ENCODE peak calls at places on chromosomes 11 and 22, in five cellular contexts. W is Peyer's patch, Q is fibroblast of mammary gland, M is endothelial cell, Z is AG09309. K is an unnamed sample.

GRCh38 chr11:130156108-130157022 is 3.2 kb upstream of the ST14 start:
- DNase-seq in W (no peak), Q (peak), M (no peak), Z (no peak), K (no peak)

GRCh38 chr11:72776844-72777754 is 16.7 kb downstream of the STARD10 start:
- DNase-seq in W (no peak), Q (no peak), M (no peak), Z (no peak), K (no peak)

GRCh38 chr22:43442386-43443060 is 30.7 kb downstream of the MPPED1 start:
- DNase-seq in W (no peak), Q (no peak), M (no peak), Z (no peak), K (no peak)

GRCh38 chr22:20430641-20431519 is 6.7 kb downstream of the SCARF2 start:
- DNase-seq in W (peak), Q (no peak), M (peak), Z (no peak), K (peak)

GRCh38 chr11:27158763-27159679 is 118.4 kb downstream of the BBOX1 start:
- DNase-seq in W (no peak), Q (peak), M (peak), Z (peak), K (peak)

GRCh38 chr11:30131535-30131934 is 99.3 kb upstream of the FSHB start:
- DNase-seq in W (no peak), Q (no peak), M (no peak), Z (no peak), K (no peak)

GRCh38 chr22:29093501-29093921 is 20.7 kb downstream of the KREMEN1 start:
- DNase-seq in W (no peak), Q (peak), M (no peak), Z (no peak), K (no peak)

GRCh38 chr22:28441720-28442263 is 237.8 kb downstream of the TTC28 start:
- DNase-seq in W (no peak), Q (peak), M (no peak), Z (no peak), K (no peak)

GRCh38 chr22:32097018-32097417 is 54.0 kb downstream of the SLC5A1 start:
- DNase-seq in W (no peak), Q (no peak), M (no peak), Z (no peak), K (no peak)

GRCh38 chr22:42651134-42651533 is 1.9 kb upstream of the CYB5R3 start:
- DNase-seq in W (no peak), Q (peak), M (no peak), Z (no peak), K (no peak)

DNA sequence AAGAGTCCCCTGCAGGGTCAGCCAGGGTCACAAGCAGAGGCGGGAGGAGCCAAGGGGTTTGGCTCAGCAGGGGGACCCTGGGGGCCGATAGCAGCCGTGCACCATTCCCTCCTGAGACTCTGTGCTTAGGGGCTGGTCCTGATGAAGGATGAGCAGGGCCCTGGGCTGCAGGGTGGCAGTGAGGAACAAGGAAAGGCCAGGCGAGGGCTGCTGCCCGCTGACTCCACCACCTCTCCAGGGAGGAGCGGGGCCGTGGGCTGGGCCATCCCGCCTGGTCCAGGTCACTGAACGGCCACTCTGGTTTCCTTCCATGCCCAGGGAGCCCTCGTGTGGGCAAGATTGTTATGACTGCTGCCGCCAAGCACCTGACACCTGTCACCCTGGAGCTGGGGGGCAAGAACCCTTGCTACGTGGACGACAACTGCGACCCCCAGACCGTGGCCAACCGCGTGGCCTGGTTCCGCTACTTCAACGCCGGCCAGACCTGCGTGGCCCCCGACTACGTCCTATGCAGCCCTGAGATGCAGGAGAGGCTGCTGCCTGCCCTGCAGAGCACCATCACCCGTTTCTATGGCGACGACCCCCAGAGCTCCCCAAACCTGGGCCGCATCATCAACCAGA is 9.2 kb upstream of the NDUFS8 start:
- DNase-seq in W (no peak), Q (no peak), M (no peak), Z (no peak), K (no peak)
- TF ChIP-seq CTCF in W (peak), Q (peak), M (no peak), Z (peak), K (no peak)

GRCh38 chr11:11229691-11230090 is 123.4 kb downstream of the CSNK2A3 start:
- DNase-seq in W (no peak), Q (peak), M (no peak), Z (no peak), K (no peak)

GRCh38 chr11:11231763-11232162 is 121.3 kb downstream of the CSNK2A3 start:
- DNase-seq in W (no peak), Q (no peak), M (no peak), Z (no peak), K (no peak)

GRCh38 chr11:11227686-11228085 is 125.4 kb downstream of the CSNK2A3 start:
- DNase-seq in W (no peak), Q (no peak), M (no peak), Z (no peak), K (no peak)

GRCh38 chr11:11230802-11231562 is 122.1 kb downstream of the CSNK2A3 start:
- DNase-seq in W (no peak), Q (no peak), M (peak), Z (no peak), K (no peak)
- TF ChIP-seq CTCF in W (peak), Q (peak), M (peak), Z (peak), K (peak)

GRCh38 chr11:29002816-29003215 is 894.6 kb downstream of the METTL15 start:
- DNase-seq in W (no peak), Q (no peak), M (no peak), Z (no peak), K (no peak)

GRCh38 chr11:29008481-29008880 is 900.3 kb downstream of the METTL15 start:
- DNase-seq in W (no peak), Q (no peak), M (no peak), Z (no peak), K (no peak)

GRCh38 chr11:29006668-29007067 is 898.5 kb downstream of the METTL15 start:
- DNase-seq in W (no peak), Q (no peak), M (no peak), Z (no peak), K (no peak)

GRCh38 chr11:29009426-29009825 is 901.2 kb downstream of the METTL15 start:
- DNase-seq in W (no peak), Q (no peak), M (no peak), Z (peak), K (no peak)

GRCh38 chr11:29005401-29005980 is 897.3 kb downstream of the METTL15 start:
- DNase-seq in W (no peak), Q (no peak), M (no peak), Z (no peak), K (no peak)
- TF ChIP-seq CTCF in W (no peak), Q (no peak), M (no peak), Z (no peak), K (no peak)

GRCh38 chr11:61007383-61007970 is 36.0 kb downstream of the CD6 start:
- DNase-seq in W (peak), Q (no peak), M (no peak), Z (no peak), K (no peak)
- TF ChIP-seq CTCF in W (peak), Q (no peak), M (no peak), Z (no peak), K (no peak)

DNA sequence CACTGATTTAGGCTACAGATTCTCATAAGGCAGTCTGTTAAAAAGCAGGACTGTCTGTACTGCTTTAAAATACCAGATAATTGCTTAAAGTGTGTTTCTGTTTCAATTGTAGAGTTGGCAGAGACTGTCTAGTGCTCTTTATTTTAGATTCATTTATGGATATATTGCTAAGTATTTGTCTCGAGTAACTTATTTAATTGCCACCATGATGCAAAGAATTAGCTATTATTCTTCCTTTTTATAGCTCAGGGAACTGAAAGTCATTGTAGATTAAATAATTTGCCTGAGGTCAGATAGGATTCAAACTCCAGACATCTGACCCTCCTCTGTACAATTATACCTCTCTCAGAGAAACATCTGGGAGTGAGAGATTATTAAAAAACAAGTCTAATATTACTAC is 19.5 kb upstream of the RAG2 start:
- DNase-seq in W (no peak), Q (no peak), M (no peak), Z (no peak), K (no peak)
- TF ChIP-seq CTCF in W (no peak), Q (no peak), M (no peak), Z (no peak), K (no peak)

GRCh38 chr11:21514298-21514697 is 678.6 kb upstream of the ANO5 start:
- DNase-seq in W (no peak), Q (no peak), M (peak), Z (no peak), K (no peak)
- TF ChIP-seq CTCF in W (peak), Q (no peak), M (peak), Z (no peak), K (peak)

GRCh38 chr11:17852246-17852645 is 117.7 kb downstream of the KCNC1 start:
- DNase-seq in W (no peak), Q (no peak), M (no peak), Z (no peak), K (no peak)

GRCh38 chr11:17845431-17845881 is 110.9 kb downstream of the KCNC1 start:
- DNase-seq in W (no peak), Q (peak), M (no peak), Z (peak), K (no peak)

GRCh38 chr11:17848709-17849108 is 114.1 kb downstream of the KCNC1 start:
- DNase-seq in W (no peak), Q (no peak), M (no peak), Z (no peak), K (no peak)

GRCh38 chr11:17851697-17852096 is 117.1 kb downstream of the KCNC1 start:
- DNase-seq in W (no peak), Q (no peak), M (no peak), Z (no peak), K (no peak)

GRCh38 chr11:17846852-17847453 is 112.4 kb downstream of the KCNC1 start:
- DNase-seq in W (no peak), Q (peak), M (peak), Z (no peak), K (no peak)
- TF ChIP-seq CTCF in W (no peak), Q (peak), M (no peak), Z (peak), K (no peak)

K was measured in D721Med.